ENCODE peak calls at places on chromosomes 3 and 15, in four cellular contexts. Z is RPMI7951, O is WTC11, E is neural crest cell. M is an unnamed sample.

GRCh38 chr3:120743081-120743365 is 479 bp downstream of the GTF2E1 start:
- DNase-seq in Z (peak), O (no peak), E (no peak), M (no peak)

GRCh38 chr3:183249006-183249718 is 3.9 kb upstream of the B3GNT5 start:
- DNase-seq in Z (no peak), O (no peak), E (no peak), M (no peak)

GRCh38 chr15:49063402-49064280 is 17.4 kb upstream of the SECISBP2L start:
- DNase-seq in Z (no peak), O (no peak), E (no peak), M (peak)

GRCh38 chr15:34621675-34622074 is 38.2 kb upstream of the GOLGA8B start:
- DNase-seq in Z (peak), O (no peak), E (no peak), M (no peak)

GRCh38 chr15:71730277-71731144 is 79.8 kb upstream of the NR2E3 start:
- DNase-seq in Z (peak), O (peak), E (peak), M (peak)

GRCh38 chr3:9179826-9180763 is 69.4 kb downstream of the SRGAP3 start:
- DNase-seq in Z (no peak), O (no peak), E (no peak), M (no peak)

GRCh38 chr15:71921191-71921590 is 110.8 kb downstream of the NR2E3 start:
- DNase-seq in Z (no peak), O (no peak), E (no peak), M (no peak)

GRCh38 chr3:123984957-123985356 is 7.0 kb downstream of the ROPN1 start:
- DNase-seq in Z (no peak), O (no peak), E (no peak), M (no peak)

GRCh38 chr3:184360070-184360833 is 1.2 kb downstream of the CLCN2 start:
- DNase-seq in Z (no peak), O (no peak), E (no peak), M (peak)

GRCh38 chr3:189512824-189513223 is 118.4 kb upstream of the TP63 start:
- DNase-seq in Z (no peak), O (no peak), E (no peak), M (no peak)

GRCh38 chr3:69929019-69929418 is 70.5 kb upstream of the SAMMSON start:
- DNase-seq in Z (peak), O (no peak), E (no peak), M (no peak)

GRCh38 chr15:33068007-33068441 is 126.5 kb downstream of the FMN1 start:
- DNase-seq in Z (peak), O (peak), E (no peak), M (peak)

GRCh38 chr3:177528306-177529070 is 331.2 kb upstream of the TBL1XR1 start:
- DNase-seq in Z (peak), O (no peak), E (no peak), M (no peak)

GRCh38 chr15:58410353-58410752 is 21.4 kb upstream of the LIPC start:
- DNase-seq in Z (peak), O (no peak), E (no peak), M (no peak)

GRCh38 chr15:42584031-42584765 is 8.8 kb downstream of the STARD9 start:
- DNase-seq in Z (peak), O (no peak), E (no peak), M (peak)

GRCh38 chr3:176647988-176648387 is 549.3 kb downstream of the TBL1XR1 start:
- DNase-seq in Z (no peak), O (no peak), E (no peak), M (no peak)

GRCh38 chr3:127193341-127193740 is 410 bp downstream of the PRR23E start:
- DNase-seq in Z (no peak), O (no peak), E (no peak), M (no peak)

GRCh38 chr3:131688370-131688769 is 185.6 kb upstream of the MRPL3 start:
- DNase-seq in Z (peak), O (no peak), E (no peak), M (no peak)

GRCh38 chr3:12175844-12176453 is 17.2 kb upstream of the TIMP4 start:
- DNase-seq in Z (peak), O (peak), E (peak), M (peak)

GRCh38 chr3:138114431-138114918 is 933 bp downstream of the DZIP1L start:
- DNase-seq in Z (peak), O (peak), E (peak), M (peak)

GRCh38 chr3:127697531-127698240 is 24.9 kb downstream of the ABTB1 start:
- DNase-seq in Z (peak), O (peak), E (peak), M (peak)

GRCh38 chr3:184786271-184787010 is 25.5 kb upstream of the VPS8 start:
- DNase-seq in Z (peak), O (no peak), E (no peak), M (no peak)

GRCh38 chr15:92949604-92950249 is 49.6 kb downstream of the CHD2 start:
- DNase-seq in Z (peak), O (no peak), E (no peak), M (peak)

GRCh38 chr3:21551019-21551418 is 200.0 kb downstream of the ZNF385D start:
- DNase-seq in Z (peak), O (no peak), E (no peak), M (no peak)

GRCh38 chr3:176971613-176972174 is 225.6 kb downstream of the TBL1XR1 start:
- DNase-seq in Z (no peak), O (no peak), E (no peak), M (no peak)

GRCh38 chr3:56295161-56295560 is 173.1 kb downstream of the ERC2 start:
- DNase-seq in Z (no peak), O (no peak), E (no peak), M (no peak)

GRCh38 chr3:197575362-197575761 is 19.6 kb upstream of the BDH1 start:
- DNase-seq in Z (no peak), O (no peak), E (no peak), M (no peak)

GRCh38 chr3:193593666-193594025 is 638 bp downstream of the OPA1 start:
- DNase-seq in Z (peak), O (no peak), E (no peak), M (peak)